ENCODE peak calls at places on chromosomes 3 and 15, in nine cellular contexts. D is left colon, T is fibroblast of mammary gland, E is T-helper 1 cell, F is GM19239, Q is NCI-H1092 treated with DMSO at 0.1 percent for 48 hours, H is psoas muscle, V is progenitor cell of endocrine pancreas, B is B cell. Y is an unnamed sample.

GRCh38 chr15:27813139-27813538 is 286.0 kb downstream of the OCA2 start:
- DNase-seq in D (no peak), T (no peak), E (no peak), F (no peak), Q (no peak), H (no peak), V (no peak), B (no peak), Y (no peak)

GRCh38 chr3:129087138-129087702 is 26.6 kb downstream of the GP9 start:
- DNase-seq in D (peak; percentile 35), T (peak; percentile 11), E (no peak), F (no peak), Q (no peak), H (no peak), V (no peak), B (no peak), Y (no peak)

GRCh38 chr3:72810063-72810462 is 38.2 kb downstream of the SHQ1 start:
- DNase-seq in D (no peak), T (no peak), E (no peak), F (no peak), Q (no peak), H (no peak), V (no peak), B (no peak), Y (no peak)

GRCh38 chr3:101809178-101810022 is 30.4 kb downstream of the NXPE3 start:
- DNase-seq in D (peak; percentile 31), T (peak; percentile 60), E (peak; percentile 49), F (no peak), Q (peak; percentile 18), H (no peak), V (no peak), B (no peak), Y (no peak)

GRCh38 chr15:71329509-71330260 is 214.4 kb downstream of the THSD4 start:
- DNase-seq in D (peak; percentile 60), T (peak; percentile 73), E (no peak), F (no peak), Q (no peak), H (peak; percentile 76), V (no peak), B (no peak), Y (no peak)

GRCh38 chr3:171660126-171660661 is 150.1 kb downstream of the PLD1 start:
- DNase-seq in D (no peak), T (no peak), E (no peak), F (no peak), Q (no peak), H (no peak), V (no peak), B (no peak), Y (no peak)

GRCh38 chr15:72358532-72359180 is 17.2 kb downstream of the HEXA start:
- DNase-seq in D (peak; percentile 30), T (peak; percentile 93), E (no peak), F (no peak), Q (no peak), H (peak; percentile 87), V (no peak), B (no peak), Y (peak; percentile 33)

GRCh38 chr15:85500060-85500708 is 119.8 kb downstream of the AKAP13 start:
- DNase-seq in D (no peak), T (no peak), E (no peak), F (no peak), Q (no peak), H (no peak), V (no peak), B (no peak), Y (no peak)

GRCh38 chr15:52256930-52257733 is 38.5 kb downstream of the MYO5C start:
- DNase-seq in D (no peak), T (peak; percentile 33), E (peak; percentile 36), F (no peak), Q (no peak), H (no peak), V (no peak), B (no peak), Y (no peak)

GRCh38 chr3:57451150-57451846 is 92.8 kb downstream of the DNAH12 start:
- DNase-seq in D (no peak), T (no peak), E (no peak), F (no peak), Q (no peak), H (no peak), V (no peak), B (no peak), Y (no peak)

GRCh38 chr3:59862686-59863085 is 812.9 kb upstream of the CFAP20DC start:
- DNase-seq in D (no peak), T (peak; percentile 24), E (no peak), F (no peak), Q (no peak), H (no peak), V (no peak), B (no peak), Y (no peak)

GRCh38 chr15:58065445-58066041 is at the start of gene ALDH1A2:
- DNase-seq in D (peak; percentile 19), T (no peak), E (no peak), F (no peak), Q (no peak), H (peak; percentile 61), V (peak; percentile 15), B (no peak), Y (no peak)